ENCODE peak calls at places on chromosomes 4 and X, in nine cellular contexts. X, Y, L, E, Z, J, V, U and R are unnamed samples.

GRCh38 chr4:167219090-167219489 is 15.2 kb downstream of the SPOCK3 start:
- DNase-seq in X (no peak), Y (no peak), L (no peak), E (no peak), Z (no peak), J (no peak), V (no peak), U (no peak), R (no peak)

GRCh38 chr4:37758226-37758625 is 68.3 kb upstream of the PGM2 start:
- DNase-seq in X (peak), Y (peak), L (peak), E (no peak), Z (peak), J (peak), V (peak), U (no peak), R (no peak)

GRCh38 chrX:75596178-75596577 is 73.3 kb upstream of the ZDHHC15 start:
- DNase-seq in X (no peak), Y (no peak), L (no peak), E (no peak), Z (no peak), J (no peak), V (no peak), U (no peak), R (peak)

GRCh38 chr4:68463796-68464195 is 16.5 kb downstream of the TMPRSS11E start:
- DNase-seq in X (no peak), Y (peak), L (no peak), E (no peak), Z (no peak), J (peak), V (no peak), U (no peak), R (no peak)

GRCh38 chr4:24923550-24923949 is 10.7 kb upstream of the CCDC149 start:
- DNase-seq in X (no peak), Y (no peak), L (no peak), E (no peak), Z (no peak), J (no peak), V (no peak), U (no peak), R (no peak)

GRCh38 chrX:145190801-145191389 is 56.4 kb upstream of the SPANXN1 start:
- DNase-seq in X (peak), Y (no peak), L (peak), E (no peak), Z (no peak), J (peak), V (no peak), U (no peak), R (no peak)

GRCh38 chrX:145825896-145826295 is 8.3 kb downstream of the SLITRK2 start:
- DNase-seq in X (peak), Y (no peak), L (peak), E (no peak), Z (peak), J (peak), V (no peak), U (no peak), R (no peak)

GRCh38 chr4:37132351-37132989 is 112.1 kb upstream of the NWD2 start:
- DNase-seq in X (no peak), Y (no peak), L (no peak), E (no peak), Z (no peak), J (no peak), V (no peak), U (no peak), R (no peak)

GRCh38 chrX:10787264-10787663 is 166.9 kb upstream of the MID1 start:
- DNase-seq in X (no peak), Y (no peak), L (no peak), E (no peak), Z (no peak), J (no peak), V (no peak), U (no peak), R (no peak)

GRCh38 chr4:142984871-142985585 is 138.9 kb upstream of the INPP4B start:
- DNase-seq in X (peak), Y (peak), L (peak), E (no peak), Z (peak), J (peak), V (no peak), U (peak), R (peak)

GRCh38 chr4:135508006-135508714 is 1306.6 kb upstream of the PABPC4L start:
- DNase-seq in X (no peak), Y (peak), L (peak), E (no peak), Z (peak), J (peak), V (no peak), U (no peak), R (peak)

GRCh38 chr4:60863442-60863841 is 336.7 kb upstream of the ADGRL3 start:
- DNase-seq in X (no peak), Y (no peak), L (no peak), E (no peak), Z (no peak), J (no peak), V (no peak), U (no peak), R (no peak)
- TF ChIP-seq CTCF in X (no peak), Y (no peak), L (no peak), E (no peak), Z (no peak), J (no peak), V (no peak), U (no peak), R (no peak)

GRCh38 chr4:1136028-1136427 is 22.7 kb upstream of the RNF212 start:
- DNase-seq in X (peak), Y (no peak), L (no peak), E (peak), Z (no peak), J (no peak), V (no peak), U (no peak), R (no peak)

GRCh38 chr4:1133033-1133432 is 19.7 kb upstream of the RNF212 start:
- DNase-seq in X (peak), Y (no peak), L (no peak), E (no peak), Z (no peak), J (no peak), V (no peak), U (no peak), R (no peak)

GRCh38 chr4:1137063-1137771 is 23.9 kb upstream of the RNF212 start:
- DNase-seq in X (no peak), Y (no peak), L (no peak), E (no peak), Z (no peak), J (peak), V (no peak), U (no peak), R (no peak)

DNA sequence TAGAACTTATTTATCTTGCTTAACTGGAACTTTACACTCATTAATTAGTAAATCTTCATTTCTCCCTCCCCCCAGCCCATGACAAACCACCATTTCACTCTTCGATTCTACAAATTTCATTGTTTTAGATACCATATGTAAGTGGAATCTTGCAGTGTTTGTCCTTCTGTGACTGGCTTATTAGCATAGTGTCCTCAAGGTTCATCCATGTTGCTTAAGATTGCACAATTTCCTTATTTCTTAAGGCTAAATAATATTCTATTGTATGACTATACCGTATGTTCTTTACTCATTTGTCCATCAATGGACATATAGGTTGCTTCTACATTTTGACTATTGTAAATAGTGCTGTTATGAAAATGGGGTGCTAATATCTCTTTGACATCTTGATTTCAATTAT is 24.5 kb upstream of the RNF212 start:
- DNase-seq in X (no peak), Y (no peak), L (no peak), E (no peak), Z (no peak), J (peak), V (no peak), U (no peak), R (no peak)
- H3K4me3 ChIP-seq in X (no peak), Y (no peak), L (no peak), E (no peak), Z (no peak), J (no peak), V (no peak), U (no peak), R (no peak)

DNA sequence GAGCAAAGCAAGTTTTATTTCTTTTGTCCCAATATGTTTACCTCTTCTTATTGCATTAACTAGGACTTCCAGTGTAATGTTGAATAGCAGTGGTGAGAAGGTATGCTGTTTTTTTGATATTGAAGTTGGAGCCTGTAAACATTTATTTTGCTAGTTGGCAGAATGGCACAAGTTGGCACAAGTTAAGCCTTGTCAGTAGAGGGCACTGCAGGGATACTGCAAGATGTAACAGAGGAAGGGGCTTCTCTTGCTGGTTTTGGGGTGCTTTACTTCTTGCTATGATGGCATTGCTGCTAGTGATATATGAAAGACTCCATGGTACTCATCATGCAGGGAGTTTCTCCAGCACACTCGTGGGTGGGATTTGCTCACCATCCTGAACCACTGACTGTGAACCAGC is 327.3 kb upstream of the ARX start:
- DNase-seq in X (no peak), Y (no peak), L (no peak), E (no peak), Z (no peak), J (no peak), V (no peak), U (no peak), R (no peak)
- TF ChIP-seq CTCF in X (no peak), Y (no peak), L (no peak), E (no peak), Z (no peak), J (no peak), V (no peak), U (no peak), R (no peak)

GRCh38 chr4:123183308-123183707 is 213.3 kb upstream of the SPRY1 start:
- DNase-seq in X (no peak), Y (no peak), L (no peak), E (no peak), Z (no peak), J (no peak), V (no peak), U (no peak), R (no peak)
- H3K4me3 ChIP-seq in X (no peak), Y (no peak), L (no peak), E (no peak), Z (no peak), J (no peak), V (no peak), U (no peak), R (no peak)